ENCODE peak calls at places on chromosomes 13 and 19, in eight cellular contexts. A, H, K, M, J, U, X and L are unnamed samples. For H3K4me1, the result is how much of the 10 kb centered on the place peaks cover.

GRCh38 chr13:63625869-63626268 is 2210.2 kb upstream of the PCDH20 start:
- DNase-seq in A (no peak), U (no peak), J (no peak), M (no peak), X (no peak), H (no peak), K (no peak), L (no peak)

GRCh38 chr13:50801087-50801931 is 42.2 kb downstream of the DLEU7 start:
- DNase-seq in A (peak), K (peak), J (no peak), M (peak), U (peak), X (peak), H (peak), L (peak)

GRCh38 chr19:29311391-29311790 is 98.4 kb upstream of the UQCRFS1 start:
- DNase-seq in K (no peak), U (no peak), H (no peak), M (no peak), J (no peak), A (no peak), X (no peak), L (no peak)

GRCh38 chr13:38582133-38582532 is 104.7 kb upstream of the FREM2 start:
- DNase-seq in K (no peak), J (no peak), U (no peak), H (peak), M (no peak), A (no peak), X (no peak), L (peak)

GRCh38 chr13:44243198-44243852 is 130.3 kb upstream of the SERP2 start:
- DNase-seq in H (peak), K (peak), M (peak), A (peak), U (peak), J (no peak), X (peak), L (peak)

GRCh38 chr19:6312018-6312417 is 21.4 kb downstream of the ACER1 start:
- DNase-seq in A (no peak), H (no peak), K (no peak), J (peak), X (no peak), M (no peak), U (no peak), L (no peak)

GRCh38 chr19:10565028-10565566 is 713 bp downstream of the KRI1 start:
- DNase-seq in X (peak), U (no peak), H (peak), J (peak), K (no peak), M (peak), A (peak), L (peak)

GRCh38 chr13:64289702-64290101 is 2874.1 kb upstream of the PCDH20 start:
- DNase-seq in M (no peak), A (no peak), U (no peak), X (no peak), H (no peak), J (no peak), K (no peak), L (no peak)

GRCh38 chr19:4679416-4679815 is 9.3 kb upstream of the MYDGF start:
- DNase-seq in U (no peak), H (no peak), M (no peak), K (no peak), X (no peak), A (no peak), J (no peak), L (no peak)

GRCh38 chr13:99346328-99347070 is 39.3 kb upstream of the GPR183 start:
- DNase-seq in X (no peak), M (no peak), H (no peak), J (no peak), K (peak), A (no peak), U (no peak), L (no peak)

GRCh38 chr13:89584058-89584457 is 1763.4 kb upstream of the MIR17HG start:
- DNase-seq in X (no peak), H (no peak), K (no peak), M (no peak), J (no peak), A (no peak), U (no peak), L (no peak)

GRCh38 chr13:77545626-77546412 is 10.3 kb downstream of the SCEL start:
- DNase-seq in J (no peak), M (no peak), X (no peak), U (no peak), K (no peak), A (no peak), H (no peak), L (no peak)

GRCh38 chr13:44432595-44432994 is 59.0 kb downstream of the SERP2 start:
- DNase-seq in M (no peak), A (no peak), U (no peak), K (peak), H (no peak), X (no peak), J (no peak), L (peak)

GRCh38 chr19:46945668-46946067 is 74.0 kb upstream of the NPAS1 start:
- DNase-seq in K (no peak), H (no peak), J (no peak), A (no peak), U (no peak), M (no peak), X (no peak), L (no peak)

GRCh38 chr13:44874886-44875630 is 114.2 kb downstream of the NUFIP1 start:
- DNase-seq in H (no peak), A (no peak), U (no peak), X (no peak), M (no peak), K (no peak), J (no peak), L (no peak)

GRCh38 chr13:113934576-113934975 is 39.3 kb downstream of the C13orf46 start:
- DNase-seq in U (no peak), A (no peak), X (no peak), K (no peak), J (no peak), H (no peak), M (peak), L (no peak)

GRCh38 chr13:40666905-40667621 is 622 bp upstream of the FOXO1 start:
- DNase-seq in J (peak), X (peak), A (peak), U (peak), K (peak), M (peak), H (peak), L (no peak)

DNA sequence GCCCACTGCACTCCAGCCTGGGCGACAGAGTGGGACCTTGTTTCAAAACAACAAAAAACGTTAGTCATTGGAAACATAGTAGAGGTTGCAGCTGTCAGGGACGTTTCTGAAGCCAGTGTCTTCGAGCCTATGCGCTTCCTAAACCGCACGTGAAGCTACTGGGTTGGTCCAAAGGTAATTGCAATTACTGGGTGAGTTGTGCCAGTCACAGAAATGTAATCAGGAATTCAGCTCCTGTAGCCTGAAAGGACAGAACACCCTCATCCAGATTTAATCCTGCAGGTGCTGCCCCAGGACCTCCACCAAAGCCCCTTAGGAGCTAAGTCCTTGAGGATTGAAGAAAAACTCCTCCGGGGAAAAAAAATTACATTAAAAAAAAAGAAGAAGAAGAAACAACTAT is 2.4 kb upstream of the RHPN2 start:
- DNase-seq in X (no peak), H (no peak), A (no peak), J (no peak), K (no peak), M (no peak), U (no peak), L (no peak)
- TF ChIP-seq POLR2A in X (no peak), H (no peak), A (no peak), J (no peak), K (no peak), M (no peak), U (no peak), L (no peak)

GRCh38 chr19:1407662-1408299 is 395 bp downstream of the DAZAP1 start:
- DNase-seq in K (no peak), J (peak), A (no peak), U (no peak), M (peak), H (no peak), X (no peak), L (no peak)
- H3K4me1 ChIP-seq in K (under half), J (under half), A (under half), U (under half), M (under half), H (half or more), X (half or more), L (under half)

GRCh38 chr19:33904681-33905080 is 108.0 kb downstream of the KCTD15 start:
- DNase-seq in M (no peak), A (peak), H (peak), J (no peak), U (no peak), X (no peak), K (peak), L (peak)

GRCh38 chr19:33902802-33903488 is 106.3 kb downstream of the KCTD15 start:
- DNase-seq in J (no peak), X (no peak), M (no peak), K (no peak), A (no peak), U (no peak), H (peak), L (no peak)

GRCh38 chr19:33902395-33902794 is 105.7 kb downstream of the KCTD15 start:
- DNase-seq in H (no peak), M (no peak), X (no peak), J (no peak), K (no peak), U (no peak), A (no peak), L (no peak)

GRCh38 chr19:33905473-33905936 is 108.8 kb downstream of the KCTD15 start:
- DNase-seq in U (no peak), J (peak), K (no peak), A (peak), H (peak), M (no peak), X (no peak), L (peak)

GRCh38 chr19:33903489-33903850 is 106.8 kb downstream of the KCTD15 start:
- DNase-seq in A (no peak), M (no peak), J (no peak), X (no peak), U (no peak), H (peak), K (no peak), L (no peak)
- H3K27ac ChIP-seq in A (no peak), M (no peak), J (peak), X (no peak), U (no peak), H (peak), K (no peak), L (no peak)

GRCh38 chr13:110636053-110636475 is 20.7 kb downstream of the NAXD start:
- DNase-seq in K (no peak), M (no peak), J (no peak), U (no peak), A (no peak), X (no peak), H (no peak), L (no peak)
- TF ChIP-seq POLR2A in K (no peak), M (no peak), J (no peak), U (no peak), A (no peak), X (no peak), H (no peak), L (no peak)

GRCh38 chr19:17867087-17867486 is 4.7 kb upstream of the SLC5A5 start:
- DNase-seq in A (no peak), U (no peak), H (no peak), J (no peak), K (peak), X (peak), M (no peak), L (no peak)
- H3K4me1 ChIP-seq in A (under half), U (under half), H (under half), J (under half), K (under half), X (half or more), M (under half), L (under half)

GRCh38 chr13:104779311-104779710 is 1713.1 kb upstream of the SLC10A2 start:
- DNase-seq in J (no peak), M (no peak), U (no peak), H (no peak), A (no peak), X (no peak), K (no peak), L (no peak)
- H3K27ac ChIP-seq in J (no peak), M (no peak), U (no peak), H (no peak), A (no peak), X (no peak), K (no peak), L (no peak)

DNA sequence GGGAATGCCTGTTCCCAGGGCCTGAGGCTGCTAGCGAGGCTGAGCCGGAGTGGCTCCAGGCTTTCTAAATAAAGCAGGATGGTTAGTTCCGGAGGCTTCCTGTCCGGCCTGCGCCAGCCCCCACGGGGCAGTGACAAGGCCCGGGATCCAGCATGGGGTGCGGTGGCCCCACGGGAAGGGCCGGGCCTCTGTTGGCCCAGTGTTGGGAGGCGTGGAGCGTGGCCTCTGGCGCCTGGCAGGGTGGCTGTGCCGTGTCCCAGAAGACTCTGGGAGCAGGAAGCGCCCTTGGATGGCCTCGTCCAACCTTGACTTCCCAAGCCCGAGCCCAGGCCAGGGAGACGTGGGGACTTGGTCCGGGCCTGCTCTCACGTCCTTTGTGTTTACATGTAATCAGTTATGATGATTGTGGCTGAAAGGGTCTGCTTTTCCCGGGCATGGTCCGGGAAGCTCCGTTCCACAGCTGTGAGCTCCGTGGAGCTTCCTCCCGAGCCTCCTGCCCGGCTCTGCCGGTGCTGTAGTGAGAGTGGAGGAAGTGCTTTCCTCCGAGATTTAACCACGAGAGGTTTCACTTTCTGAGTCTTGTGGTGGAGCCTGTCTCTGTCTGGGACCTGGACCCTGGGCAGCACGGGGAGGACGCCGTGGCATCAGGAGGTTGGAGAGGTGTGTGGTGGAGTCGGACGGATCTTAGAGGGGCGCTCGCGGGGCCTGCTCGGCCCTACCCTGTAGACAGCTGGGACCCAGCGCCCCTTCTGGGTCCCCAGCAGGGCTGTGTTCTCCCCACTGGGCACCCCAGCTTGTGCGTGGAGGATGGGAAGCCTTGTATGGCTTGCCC is 4.6 kb downstream of the GNA11 start:
- DNase-seq in H (peak), K (peak), M (peak), A (no peak), U (peak), J (peak), X (peak), L (peak)
- TF ChIP-seq POLR2A in H (peak), K (no peak), M (no peak), A (no peak), U (peak), J (no peak), X (no peak), L (no peak)

DNA sequence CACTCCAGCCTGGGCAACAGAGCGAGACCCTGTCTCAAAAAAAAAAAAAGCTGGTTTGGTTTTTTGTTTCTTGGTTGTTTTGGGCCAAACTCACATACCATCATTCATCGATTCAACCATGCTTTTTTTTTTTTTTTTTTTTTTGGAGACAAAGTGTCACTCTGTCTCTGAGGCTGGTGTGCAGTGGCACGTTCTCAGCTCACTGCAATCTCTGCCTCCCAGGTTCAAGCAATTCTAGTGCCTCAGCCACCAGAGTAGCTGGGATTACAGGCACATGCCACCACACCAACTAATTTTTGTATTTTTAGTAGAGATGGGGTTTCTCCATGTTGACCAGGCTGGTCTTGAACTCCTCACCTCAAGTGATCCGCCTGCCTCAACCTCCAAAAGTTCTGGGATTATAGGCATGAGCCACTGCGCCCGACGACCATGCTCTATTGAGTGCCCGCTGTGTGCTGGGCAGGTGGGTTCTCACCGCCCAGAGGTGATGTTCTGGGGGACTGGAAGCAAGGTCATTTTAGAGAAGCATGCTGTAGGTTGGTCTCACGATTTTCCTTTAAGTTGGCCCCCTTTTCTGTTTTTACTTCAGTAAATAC is 8.1 kb upstream of the JUND start:
- DNase-seq in M (no peak), H (no peak), A (no peak), K (no peak), X (no peak), U (no peak), J (no peak), L (no peak)
- H3K4me1 ChIP-seq in M (under half), H (under half), A (under half), K (under half), X (under half), U (under half), J (under half), L (under half)